ENCODE peak calls at places on chromosome 15, in ten cellular contexts. S, D, Y, Q, L, Z, E, K, H and F are unnamed samples.

GRCh38 chr15:84833447-84833846 is 16.3 kb downstream of the ALPK3 start:
- DNase-seq in S (no peak), D (no peak), Y (no peak), Q (no peak), L (no peak), Z (peak; percentile 43), E (no peak), K (no peak), H (no peak), F (no peak)

GRCh38 chr15:75069301-75069925 is 46.0 kb downstream of the PPCDC start:
- DNase-seq in S (no peak), D (no peak), Y (no peak), Q (no peak), L (no peak), Z (no peak), E (peak; percentile 74), K (no peak), H (no peak), F (peak; percentile 84)

GRCh38 chr15:64893481-64894394 is 18.0 kb upstream of the ANKDD1A start:
- DNase-seq in S (peak; percentile 84), D (peak; percentile 92), Y (peak; percentile 83), Q (peak; percentile 96), L (no peak), Z (peak; percentile 34), E (peak; percentile 100), K (peak; percentile 96), H (peak; percentile 95), F (peak; percentile 98)

GRCh38 chr15:55403531-55403930 is 4.6 kb downstream of the CCPG1 start:
- DNase-seq in S (peak; percentile 75), D (no peak), Y (no peak), Q (no peak), L (no peak), Z (no peak), E (peak; percentile 85), K (no peak), H (no peak), F (no peak)

GRCh38 chr15:42141795-42142667 is 14.4 kb downstream of the PLA2G4F start:
- DNase-seq in S (no peak), D (no peak), Y (no peak), Q (peak; percentile 63), L (no peak), Z (no peak), E (no peak), K (no peak), H (no peak), F (peak; percentile 31)

GRCh38 chr15:71807125-71807629 is 3.2 kb upstream of the NR2E3 start:
- DNase-seq in S (peak; percentile 11), D (no peak), Y (no peak), Q (no peak), L (no peak), Z (peak; percentile 45), E (no peak), K (no peak), H (no peak), F (no peak)

GRCh38 chr15:31824009-31824408 is 206.3 kb upstream of the CHRNA7 start:
- DNase-seq in S (no peak), D (no peak), Y (no peak), Q (no peak), L (no peak), Z (no peak), E (no peak), K (no peak), H (no peak), F (no peak)

GRCh38 chr15:68265086-68265485 is 12.5 kb upstream of the FEM1B start:
- DNase-seq in S (no peak), D (no peak), Y (no peak), Q (no peak), L (no peak), Z (no peak), E (no peak), K (no peak), H (no peak), F (no peak)

GRCh38 chr15:74133071-74133702 is 2.8 kb downstream of the ISLR2 start:
- DNase-seq in S (no peak), D (no peak), Y (no peak), Q (no peak), L (no peak), Z (no peak), E (no peak), K (peak; percentile 24), H (no peak), F (no peak)

GRCh38 chr15:25095179-25095578 is 140.4 kb downstream of the SNRPN start:
- DNase-seq in S (no peak), D (no peak), Y (no peak), Q (no peak), L (no peak), Z (no peak), E (no peak), K (no peak), H (no peak), F (no peak)
- H3K9me3 ChIP-seq in S (peaks cover 86% of the 10 kb centered on the region), D (peaks cover 27% of the 10 kb centered on the region), Y (peaks cover 78% of the 10 kb centered on the region), Q (peaks cover 12% of the 10 kb centered on the region), L (peaks cover 2% of the 10 kb centered on the region), Z (no peaks in the 10 kb centered on the region), E (no peaks in the 10 kb centered on the region), K (no peaks in the 10 kb centered on the region), H (peaks cover 72% of the 10 kb centered on the region), F (peaks cover 100% of the 10 kb centered on the region)

DNA sequence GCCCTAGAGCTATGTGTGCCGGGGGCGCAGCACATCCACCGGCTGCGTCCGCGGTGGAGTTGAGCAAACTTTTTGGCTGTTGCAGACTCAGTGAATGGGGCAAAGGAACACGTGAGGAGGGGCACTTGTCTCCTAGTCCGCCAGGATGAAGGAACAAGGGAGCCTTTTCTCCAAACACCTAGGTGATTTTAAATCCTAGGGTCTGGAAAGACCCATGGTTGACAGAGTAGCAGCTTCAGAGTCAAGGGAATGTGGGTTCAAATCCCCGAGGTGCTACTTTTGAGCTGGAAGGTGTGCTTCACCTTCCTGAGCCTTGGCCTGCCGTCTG is 648 bp downstream of the ACAN start:
- DNase-seq in S (no peak), D (no peak), Y (no peak), Q (no peak), L (no peak), Z (no peak), E (no peak), K (no peak), H (no peak), F (no peak)
- H3K4me3 ChIP-seq in S (peak overlapping the region; percentile 70), D (no peak overlapping the region), Y (no peak overlapping the region), Q (peak overlapping the region; percentile 42), L (peak overlapping the region; percentile 36), Z (no peak overlapping the region), E (no peak overlapping the region), K (peak overlapping the region; percentile 56), H (no peak overlapping the region), F (no peak overlapping the region)

GRCh38 chr15:87034886-87035285 is 955.2 kb downstream of the AGBL1 start:
- DNase-seq in S (no peak), D (no peak), Y (no peak), Q (no peak), L (no peak), Z (no peak), E (no peak), K (no peak), H (no peak), F (no peak)
- H3K9me3 ChIP-seq in S (no peaks in the 10 kb centered on the region), D (no peaks in the 10 kb centered on the region), Y (no peaks in the 10 kb centered on the region), Q (peaks cover 1% of the 10 kb centered on the region), L (peaks cover 2% of the 10 kb centered on the region), Z (no peaks in the 10 kb centered on the region), E (no peaks in the 10 kb centered on the region), K (no peaks in the 10 kb centered on the region), H (no peaks in the 10 kb centered on the region), F (no peaks in the 10 kb centered on the region)

DNA sequence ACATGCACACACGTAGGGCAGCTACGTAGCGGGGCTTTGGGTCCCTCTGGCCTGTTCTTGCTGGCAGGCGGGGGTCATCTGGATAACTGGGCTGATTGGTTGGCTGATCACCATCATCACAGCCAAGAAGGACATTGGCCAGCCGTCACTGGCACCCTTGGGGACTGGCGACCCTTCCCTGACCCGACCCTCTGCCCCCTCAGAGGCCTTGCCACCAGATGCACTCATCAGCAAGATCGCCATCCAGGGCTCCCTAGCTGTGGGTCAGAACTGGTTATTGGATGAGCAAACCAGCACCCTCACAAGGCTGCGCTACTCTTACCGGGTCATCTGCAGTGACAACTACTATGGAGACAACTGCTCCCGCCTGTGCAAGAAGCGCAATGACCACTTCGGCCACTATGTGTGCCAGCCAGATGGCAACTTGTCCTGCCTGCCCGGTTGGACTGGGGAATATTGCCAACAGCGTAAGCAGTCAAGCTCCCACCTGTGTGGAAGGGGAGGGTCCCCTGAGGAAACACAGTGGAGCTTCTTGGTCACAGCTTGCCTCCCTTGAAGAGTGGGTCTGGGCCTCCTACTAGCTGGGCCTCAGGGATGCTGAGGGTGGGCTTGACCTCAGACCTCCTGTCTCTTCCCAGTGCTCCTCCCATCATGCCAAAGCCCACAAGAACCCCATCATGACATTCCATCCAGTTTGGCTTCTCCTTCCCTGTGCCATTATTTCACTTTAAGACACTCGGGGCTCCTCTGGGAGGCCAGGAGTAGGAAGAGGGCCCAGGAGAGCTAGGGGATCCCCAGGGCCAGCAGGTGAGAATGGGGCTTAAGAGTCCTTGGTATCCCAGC is 2.4 kb downstream of the DLL4 start:
- DNase-seq in S (no peak), D (no peak), Y (no peak), Q (no peak), L (no peak), Z (no peak), E (no peak), K (no peak), H (no peak), F (peak; percentile 62)
- H3K4me3 ChIP-seq in S (no peak overlapping the region), D (no peak overlapping the region), Y (peak overlapping the region; percentile 60), Q (no peak overlapping the region), L (no peak overlapping the region), Z (no peak overlapping the region), E (no peak overlapping the region), K (no peak overlapping the region), H (no peak overlapping the region), F (peak overlapping the region; percentile 64)

DNA sequence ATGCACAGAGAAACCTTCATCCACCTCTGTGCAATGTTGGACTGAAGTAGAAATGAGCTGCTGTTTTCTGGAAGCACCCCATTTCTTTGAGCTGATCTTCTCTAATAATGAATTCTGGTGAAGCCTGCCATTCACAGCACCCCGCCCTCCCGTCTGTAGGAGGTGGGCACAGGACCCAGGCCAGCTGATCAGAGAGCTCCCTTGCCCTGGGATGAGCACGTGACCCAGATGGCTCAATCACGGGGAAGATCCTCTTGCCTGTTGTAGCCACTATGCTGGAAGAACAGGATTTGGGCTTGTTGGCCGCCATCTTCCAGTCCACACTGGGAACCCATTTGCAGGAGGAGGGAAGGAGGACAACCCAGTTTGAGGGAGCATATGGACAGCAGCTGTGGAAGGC is 44.5 kb downstream of the GOLGA6L2 start:
- DNase-seq in S (no peak), D (no peak), Y (no peak), Q (no peak), L (no peak), Z (no peak), E (no peak), K (no peak), H (no peak), F (no peak)
- H3K9me3 ChIP-seq in S (peaks cover 8% of the 10 kb centered on the region), D (no peaks in the 10 kb centered on the region), Y (no peaks in the 10 kb centered on the region), Q (no peaks in the 10 kb centered on the region), L (peaks cover 5% of the 10 kb centered on the region), Z (no peaks in the 10 kb centered on the region), E (no peaks in the 10 kb centered on the region), K (no peaks in the 10 kb centered on the region), H (no peaks in the 10 kb centered on the region), F (no peaks in the 10 kb centered on the region)